ENCODE peak calls at places on chromosomes 1 and 21, in ten cellular contexts. C is GM23248, S is adrenal gland, A is stomach, L is MM.1S, H is hepatocyte, D is testis, U is heart right ventricle, N is uterus, X is ovary. Z is an unnamed sample. For H3K4me1, the result is how much of the 10 kb centered on the place peaks cover.

GRCh38 chr1:48309564-48310082 is 87.1 kb downstream of the SLC5A9 start:
- DNase-seq in A (no peak), N (no peak), S (no peak), U (no peak), C (no peak), X (no peak), L (no peak), D (no peak), H (no peak), Z (no peak)

GRCh38 chr21:44881586-44881939 is 8.1 kb upstream of the PTTG1IP start:
- DNase-seq in D (no peak), H (no peak), U (no peak), S (no peak), X (no peak), A (no peak), C (no peak), L (no peak), N (no peak), Z (no peak)

GRCh38 chr21:38834725-38835124 is 29.0 kb downstream of the ETS2 start:
- DNase-seq in U (no peak), A (no peak), L (no peak), D (no peak), S (no peak), N (no peak), X (no peak), C (no peak), H (no peak), Z (no peak)

GRCh38 chr1:38730511-38731397 is 128.8 kb downstream of the RRAGC start:
- DNase-seq in X (no peak), L (no peak), U (no peak), C (peak), H (no peak), D (no peak), A (no peak), N (no peak), S (no peak), Z (no peak)

GRCh38 chr1:35567947-35568558 is 5.1 kb upstream of the TFAP2E start:
- DNase-seq in X (no peak), H (no peak), N (no peak), U (no peak), A (no peak), D (no peak), S (no peak), L (no peak), C (no peak), Z (no peak)

GRCh38 chr1:216464489-216464888 is 41.2 kb upstream of the USH2A start:
- DNase-seq in X (no peak), D (no peak), H (no peak), N (no peak), U (no peak), A (no peak), C (peak), L (no peak), S (no peak), Z (no peak)

GRCh38 chr1:59418361-59418760 is 121.5 kb downstream of the FGGY start:
- DNase-seq in N (no peak), D (no peak), C (no peak), H (no peak), A (no peak), U (no peak), S (no peak), X (no peak), L (no peak), Z (no peak)

GRCh38 chr21:45562401-45562800 is 20.2 kb upstream of the SLC19A1 start:
- DNase-seq in N (no peak), H (no peak), C (no peak), L (no peak), D (no peak), U (no peak), A (peak), X (no peak), S (no peak), Z (no peak)

GRCh38 chr1:45815667-45816458 is 12.5 kb downstream of the MAST2 start:
- DNase-seq in L (no peak), H (no peak), U (no peak), X (no peak), D (no peak), S (peak), A (no peak), N (no peak), C (peak), Z (no peak)

GRCh38 chr1:65264197-65264929 is 45.0 kb upstream of the DNAJC6 start:
- DNase-seq in S (peak), C (peak), A (no peak), D (no peak), N (no peak), L (no peak), X (no peak), U (peak), H (peak), Z (no peak)

GRCh38 chr1:156430305-156430704 is 61.3 kb downstream of the RHBG start:
- DNase-seq in N (no peak), U (no peak), C (no peak), S (no peak), A (no peak), X (no peak), H (no peak), D (no peak), L (no peak), Z (no peak)

GRCh38 chr1:8496473-8496872 is 178.6 kb downstream of the SLC45A1 start:
- DNase-seq in H (no peak), S (no peak), X (no peak), C (no peak), L (no peak), N (no peak), D (no peak), A (no peak), U (no peak), Z (peak)

GRCh38 chr1:15975358-15975804 is 520 bp downstream of the ZBTB17 start:
- DNase-seq in S (peak), N (no peak), L (peak), U (peak), C (peak), X (no peak), H (peak), D (peak), A (peak), Z (peak)

GRCh38 chr1:39575191-39576015 is 1.2 kb downstream of the PABPC4 start:
- DNase-seq in A (peak), X (peak), C (peak), N (peak), D (peak), L (peak), S (peak), H (peak), U (peak), Z (peak)

GRCh38 chr1:155882766-155883165 is 23.4 kb downstream of the SYT11 start:
- DNase-seq in C (no peak), L (no peak), S (no peak), A (no peak), H (no peak), N (no peak), D (no peak), U (no peak), X (no peak), Z (no peak)

GRCh38 chr21:33824156-33824941 is 91.3 kb downstream of the ATP5PO start:
- DNase-seq in D (no peak), A (no peak), S (no peak), H (no peak), L (no peak), X (peak), C (no peak), U (no peak), N (no peak), Z (no peak)

GRCh38 chr1:53688703-53689102 is 50.3 kb downstream of the GLIS1 start:
- DNase-seq in U (no peak), L (peak), S (no peak), A (no peak), H (no peak), C (no peak), D (no peak), N (no peak), X (no peak), Z (peak)

GRCh38 chr1:116921301-116921885 is 11.7 kb downstream of the PTGFRN start:
- DNase-seq in D (no peak), A (no peak), L (no peak), N (no peak), U (no peak), C (peak), H (peak), X (no peak), S (no peak), Z (no peak)

GRCh38 chr1:27522860-27523665 is 33.1 kb upstream of the WASF2 start:
- DNase-seq in L (no peak), U (peak), S (no peak), N (peak), H (peak), X (no peak), A (no peak), C (peak), D (peak), Z (peak)

GRCh38 chr1:1202831-1203560 is 3.4 kb downstream of the TNFRSF18 start:
- DNase-seq in U (no peak), L (no peak), C (no peak), D (no peak), S (no peak), H (no peak), X (peak), A (no peak), N (no peak), Z (no peak)

GRCh38 chr1:111776397-111776796 is 20.7 kb downstream of the DDX20 start:
- DNase-seq in D (no peak), L (no peak), S (no peak), U (no peak), H (no peak), A (no peak), C (no peak), X (no peak), N (no peak), Z (no peak)

GRCh38 chr1:218344814-218345672 is at the start of gene TGFB2:
- DNase-seq in H (peak), S (peak), X (peak), C (peak), A (no peak), U (peak), D (peak), L (peak), N (peak), Z (peak)

GRCh38 chr1:74693473-74693872 is 19.9 kb upstream of the ERICH3 start:
- DNase-seq in U (no peak), S (no peak), H (no peak), L (no peak), N (no peak), D (no peak), X (no peak), C (no peak), A (no peak), Z (no peak)

GRCh38 chr21:32779983-32780382 is 8.4 kb upstream of the PAXBP1 start:
- DNase-seq in U (no peak), A (no peak), X (no peak), C (no peak), S (no peak), N (no peak), L (no peak), H (no peak), D (no peak), Z (peak)

GRCh38 chr1:228341450-228341813 is 65.2 kb downstream of the TRIM11 start:
- DNase-seq in L (no peak), U (no peak), A (no peak), D (no peak), S (no peak), C (no peak), N (peak), X (peak), H (no peak), Z (no peak)

GRCh38 chr1:177620636-177621190 is 349.1 kb downstream of the SEC16B start:
- DNase-seq in C (peak), U (no peak), S (no peak), N (no peak), A (no peak), X (no peak), D (no peak), L (no peak), H (peak), Z (no peak)

GRCh38 chr1:32208891-32209309 is at the start of gene DCDC2B:
- DNase-seq in D (peak), X (no peak), C (peak), N (no peak), L (no peak), U (peak), S (peak), A (peak), H (peak), Z (peak)

GRCh38 chr1:103525114-103525606 is 339 bp upstream of the RNPC3 start:
- DNase-seq in U (no peak), N (peak), D (no peak), X (no peak), L (peak), S (peak), C (peak), H (peak), A (no peak), Z (peak)

GRCh38 chr1:114015075-114015474 is 35.8 kb downstream of the OLFML3 start:
- DNase-seq in A (no peak), U (no peak), N (no peak), S (no peak), H (no peak), D (no peak), L (no peak), X (no peak), C (peak), Z (no peak)

GRCh38 chr1:29949676-29950075 is 713.4 kb downstream of the PTPRU start:
- DNase-seq in L (no peak), C (no peak), S (no peak), H (no peak), A (no peak), X (no peak), N (no peak), U (no peak), D (no peak), Z (no peak)

GRCh38 chr1:85581138-85581801 is 709 bp downstream of the CCN1 start:
- DNase-seq in H (peak), D (peak), S (peak), L (peak), N (peak), U (peak), X (peak), C (peak), A (peak), Z (no peak)

GRCh38 chr1:25689686-25690381 is 73.2 kb downstream of the MAN1C1 start:
- DNase-seq in H (no peak), S (no peak), L (no peak), D (no peak), X (no peak), A (no peak), U (no peak), C (no peak), N (peak), Z (no peak)

GRCh38 chr1:58986996-58987767 is 203.3 kb upstream of the JUN start:
- DNase-seq in H (no peak), N (no peak), L (no peak), X (no peak), C (no peak), A (no peak), S (no peak), D (no peak), U (no peak), Z (no peak)

GRCh38 chr1:58950897-58951296 is 167.1 kb upstream of the JUN start:
- DNase-seq in L (no peak), A (no peak), U (no peak), N (no peak), S (no peak), D (no peak), H (no peak), C (no peak), X (no peak), Z (no peak)

GRCh38 chr1:7171168-7171567 is 385.9 kb downstream of the CAMTA1 start:
- DNase-seq in U (no peak), A (no peak), D (no peak), L (no peak), X (no peak), N (no peak), C (no peak), H (no peak), S (no peak), Z (no peak)
- H3K4me1 ChIP-seq in U (under half), A (under half), D (under half), L (under half), X (under half), N (under half), C (under half), H (under half), S (under half), Z (under half)

GRCh38 chr1:37480581-37481288 is 6.4 kb downstream of the ZC3H12A start:
- DNase-seq in S (no peak), L (no peak), U (no peak), C (no peak), N (no peak), X (no peak), D (no peak), H (no peak), A (no peak), Z (no peak)
- H3K4me1 ChIP-seq in S (half or more), L (under half), U (half or more), C (under half), N (under half), X (under half), D (half or more), H (under half), A (half or more), Z (under half)

GRCh38 chr1:61123321-61123720 is 41.0 kb downstream of the NFIA start:
- DNase-seq in N (no peak), C (no peak), L (no peak), H (no peak), X (no peak), S (no peak), A (no peak), U (no peak), D (no peak), Z (no peak)
- H3K4me1 ChIP-seq in N (under half), C (under half), L (under half), H (under half), X (under half), S (half or more), A (under half), U (half or more), D (under half), Z (half or more)

DNA sequence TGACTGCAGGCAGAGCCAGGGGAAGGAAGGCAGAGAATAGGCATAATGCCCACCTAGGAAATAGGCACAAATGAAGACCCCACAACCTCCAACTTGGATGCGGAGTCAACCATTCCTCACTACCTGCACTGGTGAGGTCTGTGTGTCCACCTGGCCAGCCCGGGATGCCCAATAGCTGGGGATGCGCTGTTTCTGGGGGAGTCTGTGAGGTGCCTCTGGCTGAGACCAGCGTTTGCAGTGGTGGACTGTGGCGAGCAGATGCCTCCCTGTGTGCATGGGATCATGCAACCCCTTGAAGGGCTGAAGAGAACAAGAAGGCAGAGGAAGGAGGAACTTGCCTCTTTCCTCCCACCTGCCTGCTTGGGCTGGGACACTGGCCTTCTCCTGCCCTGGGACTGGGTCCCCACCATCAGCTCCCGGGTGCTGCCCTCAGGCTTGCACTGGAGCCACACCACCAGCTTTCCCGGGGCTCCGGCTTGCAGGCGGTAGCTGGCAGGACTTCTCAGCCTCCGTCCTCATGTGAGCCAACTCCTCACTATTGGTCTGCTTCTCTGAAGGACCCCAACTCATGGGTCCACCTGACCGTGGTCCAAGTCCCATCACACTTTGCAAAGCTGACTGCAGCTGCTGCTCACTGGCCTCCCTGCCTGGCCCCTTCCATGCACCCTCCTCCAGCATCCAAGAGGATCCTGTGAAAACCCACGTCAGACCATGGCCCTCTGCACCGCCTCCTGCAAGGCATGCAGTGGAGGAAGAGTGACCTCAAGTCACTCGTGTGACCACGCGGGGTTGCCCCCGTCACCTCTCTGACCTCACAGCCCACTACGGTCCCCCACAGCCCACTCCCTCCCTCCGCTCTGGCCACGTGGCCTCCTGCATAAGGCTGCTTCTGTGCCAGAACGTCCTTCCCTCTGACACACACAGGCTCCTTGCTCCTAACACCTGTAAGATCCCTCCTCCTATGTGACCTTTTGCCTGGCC is 2.7 kb upstream of the PDE9A start:
- DNase-seq in D (no peak), L (no peak), U (no peak), N (no peak), A (no peak), S (no peak), C (no peak), X (peak), H (no peak), Z (no peak)
- H3K4me1 ChIP-seq in D (under half), L (under half), U (under half), N (under half), A (under half), S (under half), C (under half), X (under half), H (under half), Z (under half)

GRCh38 chr1:235504494-235505222 is 406 bp upstream of the B3GALNT2 start:
- DNase-seq in N (peak), U (peak), X (peak), L (peak), A (peak), H (peak), D (peak), C (peak), S (peak), Z (peak)
- H3K4me1 ChIP-seq in N (under half), U (under half), X (under half), L (under half), A (under half), H (under half), D (under half), C (under half), S (under half), Z (under half)

GRCh38 chr1:161721738-161722343 is 497 bp downstream of the FCRLB start:
- DNase-seq in H (no peak), S (peak), N (no peak), C (peak), X (no peak), L (no peak), D (no peak), U (no peak), A (no peak), Z (peak)
- H3K4me1 ChIP-seq in H (under half), S (under half), N (under half), C (under half), X (under half), L (under half), D (under half), U (under half), A (under half), Z (half or more)

GRCh38 chr1:225441314-225442119 is 13.7 kb upstream of the LBR start:
- DNase-seq in N (no peak), U (peak), H (peak), L (peak), D (no peak), A (no peak), X (no peak), C (no peak), S (no peak), Z (peak)
- H3K4me1 ChIP-seq in N (under half), U (under half), H (under half), L (under half), D (under half), A (half or more), X (under half), C (under half), S (under half), Z (under half)

DNA sequence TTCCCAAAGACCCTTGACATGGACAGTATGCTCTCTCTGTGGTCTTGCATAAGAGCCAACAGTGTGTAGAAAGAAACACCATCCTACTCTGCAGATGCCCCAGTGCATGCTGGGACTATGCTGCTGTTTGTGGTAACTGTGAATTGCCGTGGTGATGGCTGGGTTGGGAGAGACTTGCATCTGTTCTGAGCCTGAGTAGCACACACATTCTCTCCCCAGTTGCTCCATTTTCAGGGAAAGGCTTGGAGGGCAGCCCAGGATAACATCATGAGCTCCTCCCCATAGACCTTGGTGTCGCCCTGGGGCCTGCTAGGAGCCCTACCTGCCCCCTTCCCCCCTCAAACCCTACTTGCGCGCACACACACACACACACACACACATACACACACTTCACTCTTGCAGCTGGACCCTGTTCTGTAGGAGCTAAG is 120.9 kb upstream of the IPO9 start:
- DNase-seq in U (no peak), L (peak), X (no peak), H (peak), S (no peak), A (no peak), N (peak), D (no peak), C (peak), Z (no peak)
- H3K4me1 ChIP-seq in U (half or more), L (under half), X (under half), H (under half), S (under half), A (under half), N (under half), D (under half), C (half or more), Z (under half)

Z was measured in Karpas-422.